ENCODE peak calls at places on chromosomes 12 and 14, in six cellular contexts. Q, X, S, H, Z and F are unnamed samples.

GRCh38 chr14:77485901-77486678 is 12.5 kb downstream of the ISM2 start:
- DNase-seq in Z (no peak), H (peak; percentile 84), S (no peak), Q (no peak), X (peak; percentile 30), F (no peak)

GRCh38 chr14:103220134-103220981 is 97.1 kb downstream of the TNFAIP2 start:
- DNase-seq in Q (no peak), H (no peak), S (no peak), X (no peak), Z (no peak), F (no peak)

GRCh38 chr14:78840898-78841297 is 670.7 kb downstream of the NRXN3 start:
- DNase-seq in Z (no peak), Q (no peak), H (no peak), S (no peak), X (no peak), F (no peak)

GRCh38 chr14:55309761-55310365 is 38.6 kb downstream of the FBXO34 start:
- DNase-seq in X (no peak), Z (no peak), H (no peak), Q (no peak), S (no peak), F (no peak)

GRCh38 chr14:35404496-35405303 is at the start of gene NFKBIA:
- DNase-seq in X (peak; percentile 76), Q (peak; percentile 82), S (peak; percentile 93), Z (peak; percentile 82), H (peak; percentile 89), F (peak; percentile 64)

GRCh38 chr12:95258146-95258545 is 40.5 kb downstream of the VEZT start:
- DNase-seq in X (no peak), S (no peak), Z (no peak), H (no peak), Q (no peak), F (no peak)

GRCh38 chr12:84305144-84305543 is 607.5 kb downstream of the SLC6A15 start:
- DNase-seq in X (no peak), Q (no peak), S (no peak), Z (no peak), H (no peak), F (no peak)

GRCh38 chr14:37903561-37904191 is 304.0 kb upstream of the SSTR1 start:
- DNase-seq in S (no peak), Q (no peak), H (peak; percentile 34), Z (no peak), X (peak; percentile 29), F (no peak)

GRCh38 chr12:114691810-114692557 is 8.0 kb upstream of the TBX3 start:
- DNase-seq in Q (no peak), S (no peak), Z (no peak), X (no peak), H (no peak), F (no peak)

GRCh38 chr14:64787619-64788018 is 83.4 kb downstream of the PLEKHG3 start:
- DNase-seq in H (no peak), S (no peak), X (no peak), Q (no peak), Z (no peak), F (no peak)

GRCh38 chr12:68932701-68933563 is at the start of gene CPM:
- DNase-seq in Q (peak; percentile 60), S (peak; percentile 51), Z (peak; percentile 49), X (no peak), H (peak; percentile 77), F (peak; percentile 76)